ENCODE peak calls at places on chromosomes 5 and 9, in four cellular contexts. One of them, this sample, is unnamed.

GRCh38 chr9:35829084-35829763 is at the start of gene TMEM8B:
- DNase-seq in stomach: peak
- DNase-seq in omental fat pad: peak
- DNase-seq in uterus: peak
- DNase-seq in this sample: peak

GRCh38 chr5:41925555-41925946 is 470 bp downstream of the FBXO4 start:
- DNase-seq in stomach: peak
- DNase-seq in omental fat pad: no peak
- DNase-seq in uterus: peak
- DNase-seq in this sample: no peak

GRCh38 chr5:13957032-13957645 is 12.7 kb upstream of the DNAH5 start:
- DNase-seq in omental fat pad: no peak
- DNase-seq in stomach: no peak
- DNase-seq in uterus: no peak
- DNase-seq in this sample: no peak

GRCh38 chr5:136769900-136770684 is 404.7 kb upstream of the TRPC7 start:
- DNase-seq in uterus: peak
- DNase-seq in stomach: peak
- DNase-seq in omental fat pad: peak
- DNase-seq in this sample: no peak

GRCh38 chr5:129905467-129906176 is 1.4 kb downstream of the CHSY3 start:
- DNase-seq in uterus: no peak
- DNase-seq in omental fat pad: no peak
- DNase-seq in stomach: no peak
- DNase-seq in this sample: no peak

GRCh38 chr5:140039561-140039960 is 3.5 kb downstream of the NRG2 start:
- DNase-seq in stomach: no peak
- DNase-seq in uterus: no peak
- DNase-seq in omental fat pad: no peak
- DNase-seq in this sample: no peak

GRCh38 chr9:135951889-135952663 is 9.1 kb downstream of the UBAC1 start:
- DNase-seq in uterus: no peak
- DNase-seq in stomach: peak
- DNase-seq in omental fat pad: no peak
- DNase-seq in this sample: no peak

GRCh38 chr9:69421908-69422801 is 97.1 kb downstream of the ENTREP1 start:
- DNase-seq in stomach: peak
- DNase-seq in uterus: peak
- DNase-seq in omental fat pad: no peak
- DNase-seq in this sample: no peak

GRCh38 chr5:174243904-174244303 is 198.4 kb downstream of the NSG2 start:
- DNase-seq in uterus: no peak
- DNase-seq in stomach: no peak
- DNase-seq in omental fat pad: no peak
- DNase-seq in this sample: no peak

GRCh38 chr5:6383376-6383775 is 5.0 kb upstream of the MED10 start:
- DNase-seq in stomach: no peak
- DNase-seq in uterus: no peak
- DNase-seq in omental fat pad: no peak
- DNase-seq in this sample: no peak

GRCh38 chr5:32955814-32956213 is 244.7 kb downstream of the NPR3 start:
- DNase-seq in uterus: no peak
- DNase-seq in omental fat pad: no peak
- DNase-seq in stomach: no peak
- DNase-seq in this sample: no peak

GRCh38 chr9:22514866-22515265 is 68.2 kb downstream of the DMRTA1 start:
- DNase-seq in uterus: no peak
- DNase-seq in omental fat pad: no peak
- DNase-seq in stomach: no peak
- DNase-seq in this sample: no peak

GRCh38 chr5:65970481-65971367 is 44.3 kb downstream of the ERBIN start:
- DNase-seq in stomach: no peak
- DNase-seq in uterus: no peak
- DNase-seq in omental fat pad: no peak
- DNase-seq in this sample: no peak

GRCh38 chr9:35798658-35799366 is 7.4 kb downstream of the NPR2 start:
- DNase-seq in uterus: no peak
- DNase-seq in omental fat pad: no peak
- DNase-seq in stomach: no peak
- DNase-seq in this sample: no peak

GRCh38 chr5:141412853-141413539 is at the start of gene PCDHGA10:
- DNase-seq in uterus: no peak
- DNase-seq in stomach: peak
- DNase-seq in omental fat pad: no peak
- DNase-seq in this sample: no peak

GRCh38 chr5:34412769-34413168 is 243.4 kb upstream of the RAI14 start:
- DNase-seq in uterus: no peak
- DNase-seq in omental fat pad: no peak
- DNase-seq in stomach: no peak
- DNase-seq in this sample: no peak

GRCh38 chr5:100790170-100790665 is 112.9 kb downstream of the ST8SIA4 start:
- DNase-seq in omental fat pad: no peak
- DNase-seq in stomach: no peak
- DNase-seq in uterus: no peak
- DNase-seq in this sample: no peak

GRCh38 chr9:37582548-37583157 is 6.5 kb upstream of the FBXO10 start:
- DNase-seq in stomach: no peak
- DNase-seq in uterus: no peak
- DNase-seq in omental fat pad: no peak
- DNase-seq in this sample: no peak

GRCh38 chr5:133227082-133227481 is 175.3 kb downstream of the HSPA4 start:
- DNase-seq in omental fat pad: no peak
- DNase-seq in uterus: no peak
- DNase-seq in stomach: no peak
- DNase-seq in this sample: no peak

GRCh38 chr5:142743677-142744441 is 26.3 kb upstream of the ARHGAP26 start:
- DNase-seq in omental fat pad: no peak
- DNase-seq in stomach: no peak
- DNase-seq in uterus: peak
- DNase-seq in this sample: no peak

GRCh38 chr9:117387422-117387821 is 27.4 kb downstream of the ASTN2 start:
- DNase-seq in omental fat pad: no peak
- DNase-seq in stomach: no peak
- DNase-seq in uterus: no peak
- DNase-seq in this sample: no peak

GRCh38 chr9:37486256-37486615 is 488 bp downstream of the POLR1E start:
- DNase-seq in stomach: no peak
- DNase-seq in omental fat pad: no peak
- DNase-seq in uterus: no peak
- DNase-seq in this sample: no peak

GRCh38 chr9:35909687-35910612 is 660 bp downstream of the SPAAR start:
- DNase-seq in stomach: no peak
- DNase-seq in uterus: no peak
- DNase-seq in omental fat pad: no peak
- DNase-seq in this sample: no peak

GRCh38 chr9:132026932-132027585 is 52.6 kb downstream of the MED27 start:
- DNase-seq in stomach: no peak
- DNase-seq in omental fat pad: no peak
- DNase-seq in uterus: no peak
- DNase-seq in this sample: no peak

GRCh38 chr9:100011062-100011681 is 87.6 kb downstream of the ERP44 start:
- DNase-seq in stomach: no peak
- DNase-seq in uterus: no peak
- DNase-seq in omental fat pad: no peak
- DNase-seq in this sample: no peak

GRCh38 chr5:1294839-1295649 is at the start of gene TERT:
- DNase-seq in uterus: no peak
- DNase-seq in omental fat pad: no peak
- DNase-seq in stomach: peak
- DNase-seq in this sample: peak

DNA sequence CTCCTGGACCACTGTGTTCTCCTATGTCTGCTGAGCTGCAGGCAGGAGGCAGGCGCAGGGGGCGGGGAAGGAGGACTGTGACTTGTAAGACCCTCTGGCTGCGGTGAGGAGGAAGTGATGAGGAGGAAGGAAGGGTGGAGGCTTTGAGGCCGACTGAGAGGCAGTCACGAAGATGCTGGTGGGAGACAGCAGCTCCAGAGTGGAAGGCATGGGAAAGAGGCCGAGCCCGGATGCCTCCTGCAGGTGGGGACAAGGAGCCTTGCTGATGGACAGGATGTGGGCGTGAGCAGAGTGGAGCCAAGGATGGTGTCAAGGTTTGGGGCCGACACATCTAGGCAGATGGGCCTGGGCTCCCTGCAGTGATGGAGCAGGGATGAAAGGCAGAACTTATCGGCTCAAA is 74.3 kb upstream of the ICE1 start:
- DNase-seq in stomach: no peak
- DNase-seq in omental fat pad: no peak
- DNase-seq in uterus: no peak
- DNase-seq in this sample: no peak
- TF ChIP-seq CTCF in stomach: no peak
- TF ChIP-seq CTCF in omental fat pad: no peak
- TF ChIP-seq CTCF in uterus: no peak
- TF ChIP-seq CTCF in this sample: no peak

GRCh38 chr9:32264171-32264862 is 120.1 kb upstream of the ACO1 start:
- DNase-seq in stomach: no peak
- DNase-seq in omental fat pad: no peak
- DNase-seq in uterus: peak
- DNase-seq in this sample: no peak
- TF ChIP-seq CTCF in stomach: no peak
- TF ChIP-seq CTCF in omental fat pad: no peak
- TF ChIP-seq CTCF in uterus: no peak
- TF ChIP-seq CTCF in this sample: no peak

GRCh38 chr5:168705321-168705720 is 126.2 kb upstream of the PANK3 start:
- DNase-seq in omental fat pad: no peak
- DNase-seq in uterus: no peak
- DNase-seq in stomach: no peak
- DNase-seq in this sample: no peak

GRCh38 chr5:168707646-168708300 is 128.6 kb upstream of the PANK3 start:
- DNase-seq in stomach: no peak
- DNase-seq in uterus: no peak
- DNase-seq in omental fat pad: no peak
- DNase-seq in this sample: no peak

GRCh38 chr5:168708301-168708695 is 129.1 kb upstream of the PANK3 start:
- DNase-seq in stomach: no peak
- DNase-seq in omental fat pad: no peak
- DNase-seq in uterus: no peak
- DNase-seq in this sample: no peak

GRCh38 chr5:168710706-168711105 is 131.5 kb upstream of the PANK3 start:
- DNase-seq in uterus: no peak
- DNase-seq in stomach: no peak
- DNase-seq in omental fat pad: no peak
- DNase-seq in this sample: no peak

DNA sequence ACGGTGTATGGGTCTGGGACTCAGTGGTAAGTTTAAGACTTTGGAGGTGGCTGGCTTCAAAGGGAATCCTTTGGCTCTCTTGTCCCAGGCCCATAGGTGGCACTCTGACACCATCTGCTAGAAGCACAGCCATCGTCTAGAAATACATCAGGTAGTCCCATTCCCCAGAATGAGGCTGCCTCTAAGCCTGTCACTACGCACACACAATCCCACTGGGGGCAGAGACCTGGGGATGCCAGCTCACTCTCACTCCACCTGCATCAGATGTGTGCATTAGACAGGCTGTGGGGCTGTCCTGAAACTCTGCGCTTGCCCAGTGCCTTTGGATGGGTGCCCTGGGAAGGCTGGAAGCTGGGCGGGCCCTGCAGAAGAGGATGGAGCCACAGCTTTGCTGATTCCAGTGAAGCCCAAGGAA is 127.5 kb upstream of the PANK3 start:
- DNase-seq in uterus: no peak
- DNase-seq in stomach: no peak
- DNase-seq in omental fat pad: no peak
- DNase-seq in this sample: no peak
- TF ChIP-seq CTCF in uterus: no peak
- TF ChIP-seq CTCF in stomach: no peak
- TF ChIP-seq CTCF in omental fat pad: no peak
- TF ChIP-seq CTCF in this sample: no peak

DNA sequence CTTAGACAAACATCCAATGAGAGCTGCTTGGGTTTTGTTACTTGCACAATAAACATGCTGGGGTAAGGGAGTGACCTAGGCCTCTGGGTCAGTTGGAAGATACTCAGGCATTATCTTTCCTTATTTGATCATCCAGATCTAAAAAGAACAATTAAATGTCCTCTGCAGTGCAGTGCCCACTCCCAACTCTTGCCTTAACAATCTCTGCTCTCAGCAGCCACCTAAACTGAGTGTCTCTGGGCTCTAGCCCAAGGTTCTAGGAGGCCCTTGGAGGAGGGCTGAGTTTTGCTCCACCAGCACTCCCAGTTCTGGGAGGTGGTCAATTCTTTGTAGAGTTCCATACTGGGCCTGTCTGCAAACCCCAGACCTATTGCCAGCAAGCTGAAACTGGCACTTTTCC is 1.8 kb downstream of the MCIDAS start:
- DNase-seq in stomach: no peak
- DNase-seq in uterus: no peak
- DNase-seq in omental fat pad: no peak
- DNase-seq in this sample: no peak
- TF ChIP-seq CTCF in stomach: no peak
- TF ChIP-seq CTCF in uterus: no peak
- TF ChIP-seq CTCF in omental fat pad: no peak
- TF ChIP-seq CTCF in this sample: no peak

GRCh38 chr9:81601639-81602623 is 87.4 kb downstream of the TLE1 start:
- DNase-seq in uterus: no peak
- DNase-seq in stomach: no peak
- DNase-seq in omental fat pad: no peak
- DNase-seq in this sample: no peak
- TF ChIP-seq CTCF in uterus: no peak
- TF ChIP-seq CTCF in stomach: no peak
- TF ChIP-seq CTCF in omental fat pad: no peak
- TF ChIP-seq CTCF in this sample: no peak

GRCh38 chr9:97918641-97919040 is 3.7 kb downstream of the TRMO start:
- DNase-seq in stomach: no peak
- DNase-seq in omental fat pad: no peak
- DNase-seq in uterus: no peak
- DNase-seq in this sample: no peak

GRCh38 chr9:97923529-97924108 is 1.3 kb upstream of the TRMO start:
- DNase-seq in omental fat pad: peak
- DNase-seq in uterus: peak
- DNase-seq in stomach: peak
- DNase-seq in this sample: peak

GRCh38 chr9:97921959-97922905 is at the start of gene TRMO:
- DNase-seq in stomach: peak
- DNase-seq in omental fat pad: peak
- DNase-seq in uterus: peak
- DNase-seq in this sample: peak

GRCh38 chr9:97924386-97924785 is 2.1 kb upstream of the TRMO start:
- DNase-seq in stomach: no peak
- DNase-seq in omental fat pad: no peak
- DNase-seq in uterus: no peak
- DNase-seq in this sample: no peak

DNA sequence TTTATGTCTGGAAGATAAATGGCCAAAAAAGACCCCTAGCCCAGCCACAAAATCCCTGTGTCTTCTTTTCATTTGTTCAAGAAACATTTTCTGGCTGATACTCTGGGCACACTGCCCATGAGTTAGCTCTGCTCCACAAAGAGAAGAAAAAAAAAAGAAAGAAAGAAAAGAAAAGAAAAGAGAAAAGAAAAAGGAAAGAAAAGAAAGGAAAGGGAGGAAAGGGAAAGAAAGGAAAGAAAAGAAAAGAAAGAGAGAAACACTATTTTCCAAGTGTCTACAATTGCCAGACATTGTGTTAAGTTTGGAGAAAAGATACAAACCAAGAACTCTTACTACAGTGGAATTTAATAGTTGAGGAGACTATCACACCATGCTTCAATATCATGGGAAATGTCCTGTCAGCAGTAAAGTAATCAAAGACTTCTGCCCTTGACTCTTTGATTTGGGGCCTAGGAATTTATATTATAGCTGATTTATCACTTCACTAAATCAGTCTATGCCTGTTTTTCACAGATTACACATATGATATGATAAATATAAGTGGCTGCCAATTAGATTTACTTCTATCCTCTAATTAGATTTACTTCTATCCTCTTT is 3.0 kb downstream of the TRMO start:
- DNase-seq in stomach: no peak
- DNase-seq in uterus: no peak
- DNase-seq in omental fat pad: no peak
- DNase-seq in this sample: no peak
- TF ChIP-seq CTCF in stomach: no peak
- TF ChIP-seq CTCF in uterus: no peak
- TF ChIP-seq CTCF in omental fat pad: no peak
- TF ChIP-seq CTCF in this sample: no peak